ENCODE peak calls at places on chromosomes 1 and 21, in four cellular contexts. One of them, this sample, is unnamed.

GRCh38 chr1:32989160-32989894 is 24.7 kb upstream of the RNF19B start:
- DNase-seq in astrocyte: peak
- DNase-seq in mammary epithelial cell: peak
- DNase-seq in A549: peak
- DNase-seq in this sample: peak

GRCh38 chr1:31784356-31785019 is 20.3 kb upstream of the ADGRB2 start:
- DNase-seq in mammary epithelial cell: no peak
- DNase-seq in A549: no peak
- DNase-seq in astrocyte: no peak
- DNase-seq in this sample: no peak

GRCh38 chr21:37149411-37149810 is 76.4 kb downstream of the TTC3 start:
- DNase-seq in mammary epithelial cell: peak
- DNase-seq in astrocyte: peak
- DNase-seq in A549: no peak
- DNase-seq in this sample: peak

GRCh38 chr1:205003358-205004145 is 39.5 kb upstream of the CNTN2 start:
- DNase-seq in mammary epithelial cell: no peak
- DNase-seq in A549: no peak
- DNase-seq in astrocyte: no peak
- DNase-seq in this sample: no peak

GRCh38 chr1:53585565-53585964 is 126.4 kb downstream of the DMRTB1 start:
- DNase-seq in mammary epithelial cell: no peak
- DNase-seq in astrocyte: no peak
- DNase-seq in A549: no peak
- DNase-seq in this sample: no peak

GRCh38 chr1:10401281-10401680 is 2.4 kb downstream of the PGD start:
- DNase-seq in astrocyte: no peak
- DNase-seq in A549: no peak
- DNase-seq in mammary epithelial cell: no peak
- DNase-seq in this sample: peak

GRCh38 chr1:162319510-162320160 is 57.0 kb downstream of the SPATA46 start:
- DNase-seq in astrocyte: peak
- DNase-seq in A549: no peak
- DNase-seq in mammary epithelial cell: peak
- DNase-seq in this sample: no peak

GRCh38 chr1:55369474-55369873 is 154.3 kb upstream of the USP24 start:
- DNase-seq in mammary epithelial cell: peak
- DNase-seq in A549: no peak
- DNase-seq in astrocyte: peak
- DNase-seq in this sample: peak

GRCh38 chr1:181424786-181425403 is 58.4 kb upstream of the CACNA1E start:
- DNase-seq in astrocyte: peak
- DNase-seq in mammary epithelial cell: peak
- DNase-seq in A549: peak
- DNase-seq in this sample: peak

GRCh38 chr1:63794927-63795326 is 21.1 kb downstream of the ROR1 start:
- DNase-seq in astrocyte: peak
- DNase-seq in mammary epithelial cell: no peak
- DNase-seq in A549: no peak
- DNase-seq in this sample: no peak

GRCh38 chr1:83746234-83746633 is 252.7 kb downstream of the TTLL7 start:
- DNase-seq in mammary epithelial cell: no peak
- DNase-seq in astrocyte: no peak
- DNase-seq in A549: no peak
- DNase-seq in this sample: no peak

GRCh38 chr1:210687582-210688279 is 359.0 kb downstream of the HHAT start:
- DNase-seq in astrocyte: peak
- DNase-seq in A549: peak
- DNase-seq in mammary epithelial cell: no peak
- DNase-seq in this sample: peak

GRCh38 chr1:173095632-173096031 is 44.9 kb upstream of the TNFSF18 start:
- DNase-seq in A549: no peak
- DNase-seq in astrocyte: peak
- DNase-seq in mammary epithelial cell: peak
- DNase-seq in this sample: peak

GRCh38 chr1:62689524-62689923 is 1.3 kb upstream of the DOCK7 start:
- DNase-seq in A549: no peak
- DNase-seq in mammary epithelial cell: peak
- DNase-seq in astrocyte: peak
- DNase-seq in this sample: peak

GRCh38 chr1:86018311-86018923 is 138.2 kb downstream of the COL24A1 start:
- DNase-seq in astrocyte: no peak
- DNase-seq in mammary epithelial cell: peak
- DNase-seq in A549: peak
- DNase-seq in this sample: peak

GRCh38 chr1:29426701-29427279 is 190.5 kb downstream of the PTPRU start:
- DNase-seq in astrocyte: no peak
- DNase-seq in mammary epithelial cell: peak
- DNase-seq in A549: no peak
- DNase-seq in this sample: no peak

GRCh38 chr1:19582318-19582717 is 61.8 kb upstream of the NBL1 start:
- DNase-seq in A549: peak
- DNase-seq in mammary epithelial cell: peak
- DNase-seq in astrocyte: no peak
- DNase-seq in this sample: no peak

GRCh38 chr1:145425436-145426029 is at the start of gene NBPF20:
- DNase-seq in mammary epithelial cell: peak
- DNase-seq in astrocyte: peak
- DNase-seq in A549: peak
- DNase-seq in this sample: peak

GRCh38 chr21:45592208-45592619 is 50.0 kb upstream of the SLC19A1 start:
- DNase-seq in astrocyte: no peak
- DNase-seq in A549: no peak
- DNase-seq in mammary epithelial cell: no peak
- DNase-seq in this sample: no peak

GRCh38 chr1:180157576-180158057 is 2.9 kb downstream of the QSOX1 start:
- DNase-seq in astrocyte: no peak
- DNase-seq in mammary epithelial cell: no peak
- DNase-seq in A549: no peak
- DNase-seq in this sample: no peak
- H3K4me2 ChIP-seq in astrocyte: peak
- H3K4me2 ChIP-seq in mammary epithelial cell: no peak
- H3K4me2 ChIP-seq in A549: peak
- H3K4me2 ChIP-seq in this sample: no peak

DNA sequence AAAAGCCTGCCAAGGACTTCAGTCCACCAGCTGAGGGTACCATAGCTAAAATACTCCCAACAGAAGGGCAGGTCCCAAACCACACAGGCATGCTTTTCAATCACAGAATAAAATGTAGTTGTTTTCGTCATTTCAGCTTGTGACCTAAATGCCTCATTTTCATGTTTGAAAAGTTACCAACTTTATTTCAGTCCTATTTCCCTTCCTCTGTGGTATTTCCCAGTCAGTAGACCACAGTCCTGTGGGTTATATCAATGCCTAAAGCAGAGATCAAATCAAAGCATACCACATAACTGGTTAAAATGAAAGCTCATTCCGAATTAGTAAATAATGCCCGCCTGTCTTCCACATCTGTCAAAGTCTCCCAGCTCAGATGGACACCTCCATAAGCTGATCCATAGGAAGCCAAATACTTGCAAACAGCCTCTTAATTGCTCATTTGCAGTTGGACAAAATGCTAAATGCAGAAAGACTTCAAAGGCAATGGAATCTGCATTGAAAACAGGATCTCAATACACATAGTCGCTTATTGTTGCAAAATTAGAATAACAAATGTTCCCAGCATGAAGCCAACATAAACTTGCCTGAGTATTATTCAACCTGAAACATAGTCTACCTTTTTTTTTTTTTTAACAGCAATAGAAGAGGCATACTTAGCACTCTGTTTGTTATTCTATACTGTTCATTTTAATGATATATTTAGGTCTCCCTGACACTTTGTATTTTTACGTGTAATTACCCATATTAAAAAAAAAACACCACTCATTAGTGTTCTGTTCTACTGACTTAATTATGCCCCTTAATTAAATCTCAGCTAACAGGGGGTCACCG is 53.9 kb downstream of the NR5A2 start:
- DNase-seq in astrocyte: peak
- DNase-seq in A549: no peak
- DNase-seq in mammary epithelial cell: no peak
- DNase-seq in this sample: no peak
- H3K4me2 ChIP-seq in astrocyte: peak
- H3K4me2 ChIP-seq in A549: no peak
- H3K4me2 ChIP-seq in mammary epithelial cell: no peak
- H3K4me2 ChIP-seq in this sample: no peak

GRCh38 chr1:198220428-198220827 is 63.6 kb downstream of the NEK7 start:
- DNase-seq in A549: peak
- DNase-seq in mammary epithelial cell: peak
- DNase-seq in astrocyte: peak
- DNase-seq in this sample: no peak
- H3K4me2 ChIP-seq in A549: peak
- H3K4me2 ChIP-seq in mammary epithelial cell: peak
- H3K4me2 ChIP-seq in astrocyte: peak
- H3K4me2 ChIP-seq in this sample: no peak

DNA sequence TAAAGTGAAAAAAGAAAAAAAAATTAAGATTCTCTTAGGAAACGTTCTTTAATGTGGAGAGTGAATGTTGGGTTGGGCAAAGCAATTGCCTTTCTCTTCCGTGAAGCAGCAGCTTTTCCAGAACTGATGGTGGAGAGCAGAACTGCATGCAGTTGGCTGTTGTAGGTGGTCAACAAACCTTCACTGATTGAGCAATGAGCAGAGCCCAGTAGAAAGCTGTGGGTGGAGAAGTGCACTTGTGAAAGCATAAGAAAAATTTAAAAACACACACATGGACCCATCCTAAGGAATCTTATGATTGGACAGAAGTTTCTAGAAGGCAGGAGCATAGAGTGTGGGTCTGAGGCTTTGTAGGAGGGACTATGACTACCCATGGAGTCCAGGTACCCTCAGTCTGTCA is 4.5 kb downstream of the PRELP start:
- DNase-seq in A549: no peak
- DNase-seq in mammary epithelial cell: no peak
- DNase-seq in astrocyte: peak
- DNase-seq in this sample: peak
- H3K4me2 ChIP-seq in A549: peak
- H3K4me2 ChIP-seq in mammary epithelial cell: peak
- H3K4me2 ChIP-seq in astrocyte: peak
- H3K4me2 ChIP-seq in this sample: no peak

GRCh38 chr1:116686175-116686574 is 18.6 kb upstream of the IGSF3 start:
- DNase-seq in astrocyte: no peak
- DNase-seq in mammary epithelial cell: no peak
- DNase-seq in A549: no peak
- DNase-seq in this sample: no peak

GRCh38 chr1:116679828-116680628 is 12.5 kb upstream of the IGSF3 start:
- DNase-seq in A549: no peak
- DNase-seq in astrocyte: no peak
- DNase-seq in mammary epithelial cell: no peak
- DNase-seq in this sample: no peak

GRCh38 chr1:116681343-116681899 is 13.9 kb upstream of the IGSF3 start:
- DNase-seq in A549: no peak
- DNase-seq in astrocyte: no peak
- DNase-seq in mammary epithelial cell: no peak
- DNase-seq in this sample: no peak

GRCh38 chr1:116680752-116681151 is 13.2 kb upstream of the IGSF3 start:
- DNase-seq in mammary epithelial cell: peak
- DNase-seq in astrocyte: no peak
- DNase-seq in A549: no peak
- DNase-seq in this sample: no peak

DNA sequence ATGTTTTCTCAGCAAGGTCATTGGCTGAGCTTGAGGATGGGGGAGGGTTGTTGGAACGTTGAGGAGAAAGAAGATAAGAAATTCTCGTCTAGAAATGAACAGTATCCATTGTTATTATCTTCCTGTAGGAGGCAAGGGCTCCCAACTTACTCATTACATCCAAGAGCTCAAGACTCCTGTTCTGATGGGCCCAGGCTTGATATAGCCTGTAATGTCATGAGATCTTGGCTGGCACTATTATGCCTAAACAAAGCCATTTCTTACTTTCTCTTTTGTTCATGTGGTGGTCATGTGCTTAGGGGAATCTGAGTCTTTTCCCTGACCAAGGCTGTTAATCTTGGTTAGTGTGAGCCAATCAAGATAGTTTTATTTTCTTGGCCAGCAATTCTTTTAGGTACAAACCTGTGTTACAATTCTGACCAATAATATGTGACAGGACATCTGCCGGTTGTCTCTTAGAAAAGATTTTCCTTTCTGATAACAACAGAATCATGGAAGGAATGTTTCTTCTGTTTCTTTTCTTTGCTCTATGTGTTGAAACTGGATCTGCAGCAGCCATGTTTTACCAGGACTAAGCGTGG is 15.2 kb upstream of the IGSF3 start:
- DNase-seq in mammary epithelial cell: peak
- DNase-seq in astrocyte: no peak
- DNase-seq in A549: no peak
- DNase-seq in this sample: no peak
- H3K4me2 ChIP-seq in mammary epithelial cell: peak
- H3K4me2 ChIP-seq in astrocyte: no peak
- H3K4me2 ChIP-seq in A549: no peak
- H3K4me2 ChIP-seq in this sample: no peak